ENCODE peak calls at places on chromosomes 2 and 18, in nine cellular contexts. Q is stomach, W is transverse colon, P is K562, M is suprapubic skin, V is sigmoid colon, R is HepG2, L is GM12878, D is upper lobe of left lung. G is an unnamed sample. For H3K4me1, the result is how much of the 10 kb centered on the place peaks cover.

GRCh38 chr18:37484893-37485834 is 80.4 kb downstream of the CELF4 start:
- DNase-seq in P (peak), Q (no peak), W (peak), V (no peak), R (no peak), L (no peak), M (no peak), D (peak), G (no peak)

GRCh38 chr2:134772493-134773169 is 53.8 kb upstream of the TMEM163 start:
- DNase-seq in R (no peak), V (no peak), M (no peak), P (no peak), D (no peak), Q (peak), L (no peak), W (no peak), G (peak)

GRCh38 chr2:205292665-205293295 is 389.5 kb upstream of the NRP2 start:
- DNase-seq in R (no peak), V (no peak), W (no peak), Q (no peak), M (no peak), L (no peak), D (no peak), P (no peak), G (no peak)

GRCh38 chr2:3107567-3107966 is 270.1 kb downstream of the EIPR1 start:
- DNase-seq in P (peak), R (no peak), M (no peak), D (no peak), V (peak), Q (no peak), W (no peak), L (no peak), G (peak)

GRCh38 chr2:105399207-105399861 is 483 bp upstream of the FHL2 start:
- DNase-seq in M (no peak), D (peak), V (no peak), R (no peak), L (no peak), P (no peak), W (no peak), Q (no peak), G (no peak)

GRCh38 chr2:11833601-11834000 is 87.2 kb downstream of the LPIN1 start:
- DNase-seq in V (no peak), L (no peak), R (no peak), Q (no peak), P (no peak), W (no peak), D (no peak), M (no peak), G (no peak)

GRCh38 chr2:115168457-115168856 is 726.0 kb downstream of the DPP10 start:
- DNase-seq in D (no peak), V (no peak), W (no peak), M (no peak), R (no peak), L (no peak), Q (no peak), P (no peak), G (no peak)

GRCh38 chr18:43936176-43936575 is 658.9 kb upstream of the SYT4 start:
- DNase-seq in M (no peak), L (no peak), R (no peak), P (no peak), Q (no peak), V (no peak), W (no peak), D (no peak), G (no peak)

GRCh38 chr2:219417374-219417773 is 803 bp upstream of the DES start:
- DNase-seq in P (peak), M (no peak), L (no peak), D (no peak), V (peak), W (no peak), Q (no peak), R (no peak), G (no peak)

GRCh38 chr18:57527479-57528237 is 58.8 kb downstream of the FECH start:
- DNase-seq in D (peak), W (no peak), M (no peak), L (no peak), P (no peak), Q (no peak), V (no peak), R (peak), G (no peak)

GRCh38 chr2:22382439-22383169 is 1002.4 kb upstream of the KLHL29 start:
- DNase-seq in W (no peak), V (no peak), D (no peak), R (no peak), P (no peak), Q (no peak), L (no peak), M (no peak), G (no peak)

GRCh38 chr2:66573412-66573811 is 138.5 kb downstream of the MEIS1 start:
- DNase-seq in R (no peak), D (no peak), L (no peak), V (no peak), W (no peak), Q (no peak), P (no peak), M (no peak), G (no peak)

GRCh38 chr2:36427790-36428243 is 72.2 kb downstream of the CRIM1 start:
- DNase-seq in L (no peak), V (no peak), R (peak), M (no peak), D (no peak), P (no peak), Q (no peak), W (no peak), G (no peak)

GRCh38 chr2:137677466-137677865 is 286.8 kb upstream of the HNMT start:
- DNase-seq in V (no peak), M (no peak), D (no peak), P (no peak), Q (no peak), L (no peak), W (no peak), R (no peak), G (no peak)

GRCh38 chr18:23542471-23542870 is 39.2 kb downstream of the RMC1 start:
- DNase-seq in V (no peak), Q (no peak), L (no peak), D (no peak), P (no peak), W (no peak), R (no peak), M (no peak), G (no peak)

GRCh38 chr2:165691615-165692014 is 102.4 kb downstream of the GALNT3 start:
- DNase-seq in P (no peak), D (no peak), M (no peak), R (no peak), V (no peak), Q (no peak), W (no peak), L (no peak), G (no peak)

GRCh38 chr2:109260886-109261700 is 132.1 kb downstream of the SH3RF3 start:
- DNase-seq in L (no peak), D (no peak), Q (no peak), V (peak), W (peak), M (no peak), P (no peak), R (peak), G (no peak)

GRCh38 chr2:200905618-200906296 is 16.6 kb downstream of the NIF3L1 start:
- DNase-seq in W (peak), V (no peak), P (peak), L (no peak), D (no peak), Q (peak), R (peak), M (no peak), G (no peak)
- TF ChIP-seq POLR2AphosphoS5 in W (no peak), V (no peak), P (no peak), L (no peak), D (no peak), Q (no peak), R (peak), M (no peak), G (no peak)

DNA sequence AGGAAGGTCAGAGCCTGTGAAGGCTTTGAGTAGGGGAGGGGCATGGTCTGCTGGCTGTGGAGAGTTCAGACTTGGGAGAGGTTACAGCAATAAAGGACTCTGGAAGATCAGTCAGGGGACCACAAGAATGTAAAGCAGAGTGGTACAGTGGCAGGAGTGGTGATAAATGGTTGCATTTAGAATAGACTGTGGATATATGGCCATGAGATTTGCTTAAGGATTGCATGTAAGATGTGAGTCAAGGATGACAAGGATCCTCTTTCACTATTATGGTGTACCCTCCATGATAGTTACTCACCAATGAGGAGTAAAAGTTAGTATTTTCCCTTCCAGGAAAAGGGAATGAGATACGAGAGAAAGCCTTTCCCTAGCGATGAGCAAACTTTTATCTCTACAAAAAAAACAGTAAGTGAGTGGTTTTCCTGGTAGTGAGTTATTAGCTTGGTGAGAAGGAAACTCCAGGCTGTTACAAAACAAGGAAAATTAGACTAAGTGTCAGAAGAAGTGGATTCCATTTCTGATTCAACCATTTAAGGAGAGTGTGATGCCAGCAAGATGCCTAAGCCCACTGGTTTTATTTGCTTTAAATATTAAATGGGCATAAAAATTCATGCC is 818.1 kb upstream of the ACVR2A start:
- DNase-seq in V (no peak), W (no peak), L (no peak), R (no peak), D (no peak), M (no peak), P (no peak), Q (no peak), G (no peak)
- H3K4me1 ChIP-seq in V (under half), W (under half), L (under half), R (under half), D (under half), M (under half), P (under half), Q (under half), G (half or more)

GRCh38 chr2:55168221-55169154 is 63.6 kb downstream of the CLHC1 start:
- DNase-seq in R (peak), W (peak), P (no peak), M (no peak), Q (peak), D (no peak), V (peak), L (no peak), G (peak)
- TF ChIP-seq EP300 in R (no peak), W (no peak), P (no peak), M (no peak), Q (no peak), D (no peak), V (no peak), L (no peak), G (no peak)

DNA sequence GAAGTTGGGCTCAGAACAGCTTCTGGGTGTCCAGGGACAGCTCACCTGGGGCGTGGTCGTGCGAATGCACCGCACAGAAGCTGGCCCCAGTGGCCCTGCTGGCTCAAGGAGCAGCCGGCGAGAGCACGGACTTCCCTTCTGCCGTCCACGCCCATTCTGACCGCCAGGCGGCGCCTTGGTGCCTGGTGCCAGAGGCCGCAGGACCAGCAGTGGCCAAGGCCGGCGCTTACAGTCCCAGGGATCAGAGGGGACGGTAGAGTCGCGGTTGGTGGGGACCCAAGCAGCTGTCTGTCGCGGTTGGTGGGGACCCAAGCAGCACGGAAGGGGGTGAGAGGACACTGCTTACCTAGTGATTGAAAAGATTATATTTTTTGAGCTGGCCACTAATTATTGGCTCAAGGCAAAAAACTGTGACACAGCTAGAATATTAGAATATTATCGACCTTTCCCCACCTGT is 25.7 kb downstream of the NPPC start:
- DNase-seq in D (peak), R (peak), W (peak), P (peak), Q (peak), L (no peak), V (peak), M (no peak), G (no peak)
- TF ChIP-seq POLR2AphosphoS5 in D (no peak), R (no peak), W (no peak), P (no peak), Q (no peak), L (no peak), V (no peak), M (no peak), G (no peak)

GRCh38 chr2:191686079-191686478 is 8.1 kb downstream of the NABP1 start:
- DNase-seq in L (no peak), W (no peak), M (no peak), V (no peak), D (no peak), R (no peak), Q (no peak), P (no peak), G (no peak)
- H3K4me1 ChIP-seq in L (under half), W (under half), M (under half), V (under half), D (under half), R (under half), Q (half or more), P (under half), G (under half)